ENCODE peak calls at places on chromosomes 7 and 10, in six cellular contexts. One of them, this sample, is unnamed.

GRCh38 chr10:69222157-69223027 is 2.3 kb downstream of the HKDC1 start:
- DNase-seq in GM12865: peak
- DNase-seq in RWPE1: peak
- DNase-seq in neural progenitor cell: peak
- DNase-seq in HepG2: peak
- DNase-seq in heart left ventricle: no peak
- DNase-seq in this sample: peak

GRCh38 chr7:150665882-150666281 is 19.6 kb upstream of the GIMAP2 start:
- DNase-seq in heart left ventricle: no peak
- DNase-seq in HepG2: no peak
- DNase-seq in neural progenitor cell: no peak
- DNase-seq in GM12865: no peak
- DNase-seq in RWPE1: no peak
- DNase-seq in this sample: no peak

GRCh38 chr7:84729284-84729683 is 457.6 kb downstream of the SEMA3D start:
- DNase-seq in HepG2: no peak
- DNase-seq in GM12865: no peak
- DNase-seq in RWPE1: no peak
- DNase-seq in neural progenitor cell: no peak
- DNase-seq in heart left ventricle: no peak
- DNase-seq in this sample: no peak

GRCh38 chr7:30472771-30473392 is 5.7 kb downstream of the NOD1 start:
- DNase-seq in neural progenitor cell: no peak
- DNase-seq in heart left ventricle: no peak
- DNase-seq in GM12865: no peak
- DNase-seq in HepG2: no peak
- DNase-seq in RWPE1: no peak
- DNase-seq in this sample: no peak

GRCh38 chr10:45373003-45373782 is 823 bp upstream of the ALOX5 start:
- DNase-seq in GM12865: peak
- DNase-seq in heart left ventricle: no peak
- DNase-seq in RWPE1: no peak
- DNase-seq in HepG2: no peak
- DNase-seq in neural progenitor cell: peak
- DNase-seq in this sample: no peak

GRCh38 chr10:131759347-131759746 is 141.5 kb upstream of the PPP2R2D start:
- DNase-seq in HepG2: no peak
- DNase-seq in GM12865: no peak
- DNase-seq in heart left ventricle: no peak
- DNase-seq in neural progenitor cell: no peak
- DNase-seq in RWPE1: no peak
- DNase-seq in this sample: no peak

GRCh38 chr7:4014649-4015048 is 667.4 kb upstream of the FOXK1 start:
- DNase-seq in GM12865: no peak
- DNase-seq in neural progenitor cell: no peak
- DNase-seq in RWPE1: no peak
- DNase-seq in HepG2: no peak
- DNase-seq in heart left ventricle: no peak
- DNase-seq in this sample: no peak

GRCh38 chr7:139776486-139777303 is 1.1 kb downstream of the HIPK2 start:
- DNase-seq in HepG2: peak
- DNase-seq in RWPE1: peak
- DNase-seq in GM12865: peak
- DNase-seq in heart left ventricle: no peak
- DNase-seq in neural progenitor cell: peak
- DNase-seq in this sample: peak

GRCh38 chr10:100007239-100008141 is 2.3 kb downstream of the DNMBP start:
- DNase-seq in HepG2: no peak
- DNase-seq in neural progenitor cell: no peak
- DNase-seq in GM12865: no peak
- DNase-seq in heart left ventricle: no peak
- DNase-seq in RWPE1: no peak
- DNase-seq in this sample: no peak

GRCh38 chr10:78541528-78542470 is 508.1 kb downstream of the RPS24 start:
- DNase-seq in heart left ventricle: no peak
- DNase-seq in GM12865: no peak
- DNase-seq in neural progenitor cell: no peak
- DNase-seq in RWPE1: no peak
- DNase-seq in HepG2: no peak
- DNase-seq in this sample: no peak

GRCh38 chr7:23956769-23957556 is 246.9 kb downstream of the STK31 start:
- DNase-seq in HepG2: peak
- DNase-seq in heart left ventricle: no peak
- DNase-seq in neural progenitor cell: peak
- DNase-seq in GM12865: no peak
- DNase-seq in RWPE1: no peak
- DNase-seq in this sample: no peak

GRCh38 chr7:135714534-135715009 is 13.4 kb downstream of the SLC13A4 start:
- DNase-seq in neural progenitor cell: peak
- DNase-seq in RWPE1: peak
- DNase-seq in HepG2: peak
- DNase-seq in heart left ventricle: no peak
- DNase-seq in GM12865: no peak
- DNase-seq in this sample: no peak

GRCh38 chr7:141646826-141647480 is 55.0 kb downstream of the DENND11 start:
- DNase-seq in HepG2: no peak
- DNase-seq in RWPE1: no peak
- DNase-seq in neural progenitor cell: no peak
- DNase-seq in heart left ventricle: no peak
- DNase-seq in GM12865: no peak
- DNase-seq in this sample: no peak

GRCh38 chr10:31929260-31929985 is 792 bp upstream of the ARHGAP12 start:
- DNase-seq in GM12865: peak
- DNase-seq in neural progenitor cell: peak
- DNase-seq in heart left ventricle: peak
- DNase-seq in RWPE1: peak
- DNase-seq in HepG2: peak
- DNase-seq in this sample: peak

GRCh38 chr7:30252885-30253795 is 31.3 kb upstream of the ZNRF2 start:
- DNase-seq in HepG2: no peak
- DNase-seq in neural progenitor cell: no peak
- DNase-seq in GM12865: no peak
- DNase-seq in RWPE1: no peak
- DNase-seq in heart left ventricle: peak
- DNase-seq in this sample: no peak

GRCh38 chr7:142248-142955 is 50.0 kb upstream of the FAM20C start:
- DNase-seq in heart left ventricle: peak
- DNase-seq in neural progenitor cell: no peak
- DNase-seq in GM12865: no peak
- DNase-seq in RWPE1: no peak
- DNase-seq in HepG2: peak
- DNase-seq in this sample: no peak

DNA sequence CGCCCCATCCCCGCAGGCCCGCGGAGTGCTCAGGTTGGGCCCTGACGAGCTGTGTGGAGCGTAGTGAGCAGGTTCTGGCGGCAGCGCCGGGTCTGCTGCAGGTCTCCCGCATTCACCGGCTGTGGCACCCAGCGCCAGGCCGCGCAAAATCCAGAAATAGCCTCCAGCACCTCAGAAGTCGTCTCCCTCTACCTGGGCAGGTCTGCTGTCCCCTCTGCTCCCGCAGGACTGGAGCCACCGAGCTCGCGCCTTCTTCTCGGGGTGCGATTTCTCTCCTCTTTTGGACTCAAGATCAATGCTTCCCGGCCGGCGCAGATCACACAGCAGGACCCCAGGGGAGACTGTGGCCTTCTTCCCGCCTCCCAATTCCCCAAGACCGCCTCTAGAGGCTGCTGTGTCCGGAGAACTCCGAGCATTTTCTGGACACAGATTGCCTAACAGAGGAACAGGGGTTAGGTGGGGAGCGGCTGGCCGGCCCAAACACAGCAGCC is 8.4 kb downstream of the TLX1 start:
- DNase-seq in neural progenitor cell: peak
- DNase-seq in heart left ventricle: no peak
- DNase-seq in RWPE1: no peak
- DNase-seq in HepG2: peak
- DNase-seq in GM12865: no peak
- DNase-seq in this sample: peak
- TF ChIP-seq CTCF in neural progenitor cell: peak
- TF ChIP-seq CTCF in heart left ventricle: peak
- TF ChIP-seq CTCF in RWPE1: no peak
- TF ChIP-seq CTCF in HepG2: peak
- TF ChIP-seq CTCF in GM12865: no peak
- TF ChIP-seq CTCF in this sample: no peak

DNA sequence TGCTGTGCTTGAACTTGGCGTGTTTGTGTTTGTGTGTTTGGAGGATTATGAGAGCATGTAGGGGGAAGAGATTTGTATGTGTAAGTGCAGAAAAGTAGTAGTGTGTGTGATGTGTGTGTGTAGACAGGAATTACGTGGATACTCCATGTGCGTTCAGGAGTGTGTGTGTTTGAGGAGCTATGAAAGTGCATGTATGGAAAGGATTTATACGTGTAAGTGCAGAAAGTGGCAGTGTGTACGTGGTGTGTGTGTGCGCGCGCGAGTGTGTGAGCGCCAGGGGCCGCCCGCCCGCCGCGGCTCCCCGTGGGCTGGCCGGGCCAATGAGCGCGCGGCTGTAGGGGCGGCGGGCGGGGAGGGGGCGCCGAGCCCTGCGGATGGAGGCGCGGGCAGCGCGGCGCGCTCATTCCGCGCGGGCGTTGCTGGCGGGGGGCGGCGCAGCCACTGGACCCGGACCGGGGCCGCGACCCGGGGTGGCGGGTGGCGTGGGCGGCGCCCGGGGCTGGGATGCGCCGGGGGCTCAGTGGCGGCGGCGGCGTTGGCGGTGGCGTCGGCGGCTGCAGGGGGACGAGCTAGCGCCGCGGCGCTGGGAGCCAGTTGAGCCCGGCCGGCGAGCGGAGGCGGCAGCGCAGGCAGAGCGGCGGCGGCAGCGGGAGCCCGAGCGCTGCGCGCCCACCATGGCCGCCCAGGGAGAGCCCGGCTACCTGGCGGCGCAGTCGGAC is at the start of gene BICC1:
- DNase-seq in heart left ventricle: peak
- DNase-seq in HepG2: no peak
- DNase-seq in RWPE1: peak
- DNase-seq in GM12865: no peak
- DNase-seq in neural progenitor cell: peak
- DNase-seq in this sample: peak
- TF ChIP-seq CTCF in heart left ventricle: peak
- TF ChIP-seq CTCF in HepG2: peak
- TF ChIP-seq CTCF in RWPE1: no peak
- TF ChIP-seq CTCF in GM12865: no peak
- TF ChIP-seq CTCF in neural progenitor cell: no peak
- TF ChIP-seq CTCF in this sample: no peak

GRCh38 chr10:113219446-113219845 is 269.4 kb downstream of the TCF7L2 start:
- DNase-seq in heart left ventricle: no peak
- DNase-seq in HepG2: no peak
- DNase-seq in neural progenitor cell: no peak
- DNase-seq in RWPE1: no peak
- DNase-seq in GM12865: no peak
- DNase-seq in this sample: no peak

GRCh38 chr10:113213041-113213440 is 263.0 kb downstream of the TCF7L2 start:
- DNase-seq in heart left ventricle: no peak
- DNase-seq in HepG2: no peak
- DNase-seq in RWPE1: no peak
- DNase-seq in GM12865: no peak
- DNase-seq in neural progenitor cell: no peak
- DNase-seq in this sample: no peak

GRCh38 chr10:113221756-113222168 is 271.7 kb downstream of the TCF7L2 start:
- DNase-seq in HepG2: no peak
- DNase-seq in neural progenitor cell: no peak
- DNase-seq in heart left ventricle: no peak
- DNase-seq in RWPE1: no peak
- DNase-seq in GM12865: no peak
- DNase-seq in this sample: no peak

GRCh38 chr10:113214331-113214730 is 264.3 kb downstream of the TCF7L2 start:
- DNase-seq in HepG2: peak
- DNase-seq in neural progenitor cell: no peak
- DNase-seq in GM12865: no peak
- DNase-seq in RWPE1: no peak
- DNase-seq in heart left ventricle: no peak
- DNase-seq in this sample: no peak

GRCh38 chr10:113216068-113216467 is 266.0 kb downstream of the TCF7L2 start:
- DNase-seq in GM12865: no peak
- DNase-seq in RWPE1: peak
- DNase-seq in heart left ventricle: no peak
- DNase-seq in neural progenitor cell: peak
- DNase-seq in HepG2: no peak
- DNase-seq in this sample: no peak
- TF ChIP-seq CTCF in GM12865: no peak
- TF ChIP-seq CTCF in RWPE1: no peak
- TF ChIP-seq CTCF in heart left ventricle: no peak
- TF ChIP-seq CTCF in neural progenitor cell: peak
- TF ChIP-seq CTCF in HepG2: peak
- TF ChIP-seq CTCF in this sample: no peak

GRCh38 chr10:89535185-89536012 is at the start of gene SLC16A12:
- DNase-seq in neural progenitor cell: peak
- DNase-seq in RWPE1: peak
- DNase-seq in HepG2: no peak
- DNase-seq in heart left ventricle: peak
- DNase-seq in GM12865: no peak
- DNase-seq in this sample: peak
- TF ChIP-seq CTCF in neural progenitor cell: peak
- TF ChIP-seq CTCF in RWPE1: no peak
- TF ChIP-seq CTCF in HepG2: no peak
- TF ChIP-seq CTCF in heart left ventricle: peak
- TF ChIP-seq CTCF in GM12865: no peak
- TF ChIP-seq CTCF in this sample: no peak

GRCh38 chr10:72331575-72332422 is 22.9 kb downstream of the DNAJB12 start:
- DNase-seq in RWPE1: peak
- DNase-seq in HepG2: peak
- DNase-seq in neural progenitor cell: peak
- DNase-seq in GM12865: peak
- DNase-seq in heart left ventricle: peak
- DNase-seq in this sample: peak
- TF ChIP-seq CTCF in RWPE1: no peak
- TF ChIP-seq CTCF in HepG2: peak
- TF ChIP-seq CTCF in neural progenitor cell: peak
- TF ChIP-seq CTCF in GM12865: peak
- TF ChIP-seq CTCF in heart left ventricle: peak
- TF ChIP-seq CTCF in this sample: no peak

This sample was measured in GM13977.